ENCODE peak calls at places on chromosomes 4 and X, in five cellular contexts. J, B, I, Y and O are unnamed samples.

GRCh38 chr4:16225681-16225995 is 633 bp downstream of the TAPT1 start:
- DNase-seq in J (no peak), B (no peak), I (no peak), Y (no peak), O (no peak)

GRCh38 chr4:53777244-53777984 is 186.1 kb upstream of the LNX1 start:
- DNase-seq in J (peak; percentile 47), B (no peak), I (no peak), Y (no peak), O (no peak)

GRCh38 chrX:138691186-138691585 is 20.3 kb downstream of the FGF13 start:
- DNase-seq in J (no peak), B (no peak), I (no peak), Y (no peak), O (no peak)

GRCh38 chr4:31104596-31104995 is 384.4 kb downstream of the PCDH7 start:
- DNase-seq in J (no peak), B (no peak), I (no peak), Y (no peak), O (no peak)

GRCh38 chr4:15020502-15021286 is 18.4 kb downstream of the CPEB2 start:
- DNase-seq in J (no peak), B (no peak), I (no peak), Y (no peak), O (no peak)

GRCh38 chr4:140092094-140092820 is 61.7 kb downstream of the MAML3 start:
- DNase-seq in J (no peak), B (peak; percentile 36), I (peak; percentile 70), Y (peak; percentile 96), O (no peak)

GRCh38 chrX:9677098-9677739 is 88.4 kb downstream of the GPR143 start:
- DNase-seq in J (no peak), B (no peak), I (no peak), Y (no peak), O (no peak)

GRCh38 chr4:1839306-1839705 is 16.6 kb downstream of the LETM1 start:
- DNase-seq in J (no peak), B (no peak), I (no peak), Y (no peak), O (no peak)

GRCh38 chrX:78321809-78322208 is 5.6 kb downstream of the CYSLTR1 start:
- DNase-seq in J (peak; percentile 13), B (no peak), I (no peak), Y (no peak), O (no peak)

GRCh38 chr4:43233321-43233720 is 340.8 kb downstream of the GRXCR1 start:
- DNase-seq in J (no peak), B (no peak), I (no peak), Y (no peak), O (no peak)

GRCh38 chr4:88757776-88758175 is 60.1 kb upstream of the NAP1L5 start:
- DNase-seq in J (no peak), B (no peak), I (no peak), Y (no peak), O (no peak)

GRCh38 chrX:1391370-1391706 is 575 bp downstream of the SLC25A6 start:
- DNase-seq in J (no peak), B (peak; percentile 97), I (no peak), Y (peak; percentile 91), O (no peak)

GRCh38 chrX:68508799-68509198 is 9.9 kb downstream of the YIPF6 start:
- DNase-seq in J (no peak), B (no peak), I (no peak), Y (peak; percentile 18), O (no peak)

GRCh38 chrX:155888139-155888538 is 7.0 kb downstream of the VAMP7 start:
- DNase-seq in J (no peak), B (no peak), I (no peak), Y (no peak), O (no peak)

GRCh38 chr4:48297447-48297846 is 27.8 kb upstream of the TEC start:
- DNase-seq in J (no peak), B (no peak), I (no peak), Y (no peak), O (no peak)

GRCh38 chr4:151561551-151562256 is 152.7 kb downstream of the FHIP1A start:
- DNase-seq in J (no peak), B (no peak), I (no peak), Y (no peak), O (no peak)

GRCh38 chr4:169278669-169279068 is 7.9 kb upstream of the SH3RF1 start:
- DNase-seq in J (no peak), B (no peak), I (no peak), Y (no peak), O (no peak)

GRCh38 chr4:168304744-168305459 is 13.7 kb downstream of the DDX60 start:
- DNase-seq in J (no peak), B (no peak), I (no peak), Y (no peak), O (no peak)

GRCh38 chr4:109879081-109879480 is 31.2 kb downstream of the LRIT3 start:
- DNase-seq in J (no peak), B (no peak), I (no peak), Y (no peak), O (no peak)

DNA sequence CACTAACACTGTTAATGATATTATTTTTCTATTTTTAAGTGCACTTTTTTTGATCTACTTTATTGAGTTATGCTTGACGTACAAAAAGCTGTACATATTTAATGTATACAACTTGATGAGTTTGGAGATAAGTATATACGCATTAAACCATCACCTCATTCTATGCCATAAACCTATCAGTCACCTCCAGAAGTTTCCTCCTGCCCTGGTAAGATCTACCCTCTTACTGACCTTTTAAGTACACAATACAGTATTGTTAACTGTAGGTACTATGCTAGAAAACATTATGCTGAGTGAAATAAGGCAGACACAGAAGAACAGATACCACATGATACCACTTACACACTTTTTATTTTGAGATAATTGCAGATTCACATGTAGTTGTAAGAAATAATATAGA is 36.9 kb downstream of the INTS6L start:
- DNase-seq in J (no peak), B (no peak), I (no peak), Y (no peak), O (no peak)
- TF ChIP-seq CTCF in J (no peak), B (no peak), I (no peak), Y (no peak), O (no peak)

DNA sequence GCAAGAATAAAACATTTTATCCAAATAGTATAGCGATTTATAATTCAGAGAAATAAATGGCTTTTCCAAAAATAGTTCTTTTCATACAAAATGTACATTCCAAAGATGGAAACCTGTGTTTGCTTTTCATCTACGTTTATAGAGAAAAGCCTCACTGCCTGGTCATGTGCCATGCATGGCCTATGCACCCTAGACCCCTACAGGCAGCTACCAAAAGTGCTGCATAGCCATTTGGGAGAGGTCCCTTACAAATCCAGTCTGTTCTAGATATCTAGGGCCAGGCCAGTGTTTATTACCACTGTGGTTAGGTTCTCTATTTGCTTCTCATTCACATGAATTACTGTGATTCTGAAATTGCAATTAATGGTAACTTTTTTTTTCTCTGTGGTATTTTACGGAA is 17.2 kb downstream of the HMGB2 start:
- DNase-seq in J (no peak), B (peak; percentile 33), I (no peak), Y (peak; percentile 53), O (no peak)
- TF ChIP-seq CTCF in J (no peak), B (no peak), I (no peak), Y (peak; percentile 53), O (peak; percentile 38)

GRCh38 chr4:165345663-165346417 is 18.4 kb downstream of the MSMO1 start:
- DNase-seq in J (no peak), B (no peak), I (no peak), Y (no peak), O (no peak)
- TF ChIP-seq CTCF in J (no peak), B (no peak), I (no peak), Y (no peak), O (peak; percentile 70)

DNA sequence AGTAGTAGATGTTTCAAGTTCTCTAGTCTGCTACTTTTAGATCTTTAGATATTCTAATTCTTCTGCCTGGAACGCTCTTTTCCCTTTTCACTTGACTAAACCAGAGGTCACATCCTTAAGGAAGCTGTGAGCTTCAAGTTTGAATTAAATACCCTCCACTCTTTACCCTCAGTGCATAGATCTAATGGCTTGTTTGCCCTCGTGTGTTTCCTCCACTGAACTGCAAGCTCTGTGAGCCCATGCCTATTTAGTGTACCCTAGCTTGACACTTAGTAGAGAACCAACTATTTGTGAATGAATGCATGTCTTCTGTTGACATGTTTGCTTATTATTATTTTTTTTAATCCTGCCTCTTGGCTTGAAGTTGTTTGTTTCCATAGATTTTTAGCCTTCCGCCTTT is 138.3 kb downstream of the PDE5A start:
- DNase-seq in J (no peak), B (peak; percentile 20), I (no peak), Y (peak; percentile 28), O (no peak)
- TF ChIP-seq CTCF in J (no peak), B (no peak), I (no peak), Y (peak; percentile 36), O (peak; percentile 69)

GRCh38 chr4:86274642-86275041 is 85.2 kb downstream of the MAPK10 start:
- DNase-seq in J (no peak), B (no peak), I (no peak), Y (no peak), O (no peak)

GRCh38 chr4:86269354-86269753 is 90.5 kb downstream of the MAPK10 start:
- DNase-seq in J (no peak), B (no peak), I (no peak), Y (no peak), O (no peak)

GRCh38 chr4:86271057-86271456 is 88.8 kb downstream of the MAPK10 start:
- DNase-seq in J (no peak), B (no peak), I (no peak), Y (no peak), O (no peak)
- TF ChIP-seq CTCF in J (no peak), B (no peak), I (no peak), Y (no peak), O (no peak)

GRCh38 chr4:145154573-145154972 is 25.8 kb downstream of the OTUD4 start:
- DNase-seq in J (no peak), B (peak; percentile 46), I (no peak), Y (peak; percentile 50), O (no peak)
- TF ChIP-seq CTCF in J (no peak), B (peak; percentile 11), I (peak; percentile 13), Y (peak; percentile 62), O (peak; percentile 77)

GRCh38 chr4:75530556-75531322 is 16.5 kb downstream of the THAP6 start:
- DNase-seq in J (no peak), B (no peak), I (no peak), Y (no peak), O (no peak)

GRCh38 chr4:75527482-75527881 is 13.2 kb downstream of the THAP6 start:
- DNase-seq in J (no peak), B (no peak), I (no peak), Y (no peak), O (no peak)

GRCh38 chr4:75525108-75525507 is 10.8 kb downstream of the THAP6 start:
- DNase-seq in J (no peak), B (no peak), I (no peak), Y (no peak), O (no peak)
- TF ChIP-seq CTCF in J (no peak), B (no peak), I (no peak), Y (no peak), O (no peak)

DNA sequence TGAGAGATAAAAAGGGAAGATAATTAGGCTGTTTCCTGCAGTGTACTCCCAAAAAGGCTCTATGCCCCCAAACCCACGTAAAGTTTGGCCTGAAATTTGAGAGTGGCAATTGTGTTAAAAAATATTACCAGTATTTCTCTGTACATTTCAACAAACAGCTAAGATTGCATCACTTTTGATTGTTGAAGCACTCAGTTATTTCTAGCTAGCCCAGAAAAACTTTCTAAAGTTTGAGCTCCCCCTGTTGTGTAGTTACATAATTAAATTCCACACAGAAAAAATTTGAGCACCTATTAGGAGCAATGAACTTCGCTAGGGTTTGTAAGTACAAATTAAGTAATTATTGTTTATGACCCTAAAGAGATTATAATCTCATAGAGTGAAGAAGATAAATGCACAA is 109.4 kb downstream of the DLG3 start:
- DNase-seq in J (no peak), B (no peak), I (no peak), Y (no peak), O (no peak)
- TF ChIP-seq CTCF in J (no peak), B (no peak), I (no peak), Y (peak; percentile 19), O (peak; percentile 74)